ENCODE peak calls at places on chromosomes 1 and 21, in four cellular contexts. One of them, this sample, is unnamed.

GRCh38 chr1:168266644-168267186 is 14.0 kb upstream of the TBX19 start:
- DNase-seq in K562: peak
- DNase-seq in NCI-H446: peak
- DNase-seq in globus pallidus: no peak
- DNase-seq in this sample: no peak

GRCh38 chr21:45288441-45288841 is 746 bp upstream of the POFUT2 start:
- DNase-seq in K562: no peak
- DNase-seq in NCI-H446: no peak
- DNase-seq in globus pallidus: no peak
- DNase-seq in this sample: no peak

GRCh38 chr1:10891081-10891480 is 94.6 kb upstream of the CASZ1 start:
- DNase-seq in globus pallidus: no peak
- DNase-seq in K562: no peak
- DNase-seq in NCI-H446: no peak
- DNase-seq in this sample: no peak

GRCh38 chr1:178461676-178462075 is 35.1 kb downstream of the CLEC20A start:
- DNase-seq in K562: no peak
- DNase-seq in NCI-H446: no peak
- DNase-seq in globus pallidus: no peak
- DNase-seq in this sample: no peak

GRCh38 chr21:44709426-44710293 is 1.7 kb downstream of the TSPEAR start:
- DNase-seq in globus pallidus: no peak
- DNase-seq in K562: no peak
- DNase-seq in NCI-H446: no peak
- DNase-seq in this sample: no peak

GRCh38 chr1:233227930-233228465 is 67.5 kb downstream of the PCNX2 start:
- DNase-seq in K562: no peak
- DNase-seq in globus pallidus: no peak
- DNase-seq in NCI-H446: no peak
- DNase-seq in this sample: no peak

GRCh38 chr1:222464841-222465210 is 83.1 kb downstream of the HHIPL2 start:
- DNase-seq in NCI-H446: peak
- DNase-seq in K562: peak
- DNase-seq in globus pallidus: peak
- DNase-seq in this sample: peak

GRCh38 chr1:31577515-31578191 is 1.3 kb downstream of the TINAGL1 start:
- DNase-seq in K562: no peak
- DNase-seq in NCI-H446: no peak
- DNase-seq in globus pallidus: no peak
- DNase-seq in this sample: peak

GRCh38 chr1:4612991-4613390 is 41.4 kb upstream of the AJAP1 start:
- DNase-seq in globus pallidus: no peak
- DNase-seq in NCI-H446: no peak
- DNase-seq in K562: no peak
- DNase-seq in this sample: no peak

GRCh38 chr1:180916771-180917170 is 4.1 kb downstream of the KIAA1614 start:
- DNase-seq in globus pallidus: no peak
- DNase-seq in NCI-H446: no peak
- DNase-seq in K562: no peak
- DNase-seq in this sample: no peak

GRCh38 chr21:28308516-28308915 is 684.2 kb downstream of the LTN1 start:
- DNase-seq in K562: no peak
- DNase-seq in globus pallidus: no peak
- DNase-seq in NCI-H446: no peak
- DNase-seq in this sample: no peak

GRCh38 chr21:26519142-26519541 is 53.9 kb downstream of the CYYR1 start:
- DNase-seq in K562: no peak
- DNase-seq in NCI-H446: no peak
- DNase-seq in globus pallidus: no peak
- DNase-seq in this sample: no peak

GRCh38 chr1:43444151-43444826 is 9.4 kb downstream of the HYI start:
- DNase-seq in NCI-H446: no peak
- DNase-seq in K562: no peak
- DNase-seq in globus pallidus: no peak
- DNase-seq in this sample: no peak

GRCh38 chr21:41622831-41623548 is 115.0 kb upstream of the TMPRSS2 start:
- DNase-seq in NCI-H446: no peak
- DNase-seq in K562: no peak
- DNase-seq in globus pallidus: no peak
- DNase-seq in this sample: no peak

This sample was measured in lung.